ENCODE peak calls at places on chromosome 19, in four cellular contexts. One of them, this sample, is unnamed. For H3K36me3, the result is how much of the 10 kb centered on the place peaks cover.

GRCh38 chr19:3389876-3390361 is 23.5 kb downstream of the NFIC start:
- DNase-seq in tibial nerve: no peak
- DNase-seq in adrenal gland: peak
- DNase-seq in uterus: no peak
- DNase-seq in this sample: peak

GRCh38 chr19:58326914-58327726 is at the start of gene ZSCAN22:
- DNase-seq in tibial nerve: peak
- DNase-seq in adrenal gland: peak
- DNase-seq in uterus: peak
- DNase-seq in this sample: peak

GRCh38 chr19:10431254-10431942 is 11.1 kb downstream of the PDE4A start:
- DNase-seq in uterus: peak
- DNase-seq in adrenal gland: no peak
- DNase-seq in tibial nerve: no peak
- DNase-seq in this sample: peak

GRCh38 chr19:485583-486236 is 10.6 kb upstream of the MADCAM1 start:
- DNase-seq in adrenal gland: peak
- DNase-seq in tibial nerve: peak
- DNase-seq in uterus: no peak
- DNase-seq in this sample: no peak

GRCh38 chr19:7455600-7456296 is 33.1 kb downstream of the PEX11G start:
- DNase-seq in uterus: no peak
- DNase-seq in adrenal gland: no peak
- DNase-seq in tibial nerve: no peak
- DNase-seq in this sample: no peak

GRCh38 chr19:48169585-48169973 is 565 bp downstream of the LIG1 start:
- DNase-seq in uterus: peak
- DNase-seq in tibial nerve: peak
- DNase-seq in adrenal gland: peak
- DNase-seq in this sample: peak

GRCh38 chr19:18102916-18103542 is 5.5 kb downstream of the MAST3 start:
- DNase-seq in uterus: no peak
- DNase-seq in adrenal gland: no peak
- DNase-seq in tibial nerve: no peak
- DNase-seq in this sample: no peak

GRCh38 chr19:28314771-28315170 is 898.2 kb downstream of the UQCRFS1 start:
- DNase-seq in uterus: no peak
- DNase-seq in adrenal gland: no peak
- DNase-seq in tibial nerve: no peak
- DNase-seq in this sample: no peak

GRCh38 chr19:13090511-13091231 is 12.0 kb downstream of the LYL1 start:
- DNase-seq in adrenal gland: no peak
- DNase-seq in uterus: no peak
- DNase-seq in tibial nerve: no peak
- DNase-seq in this sample: no peak

GRCh38 chr19:23957660-23958281 is 43.1 kb downstream of the ZNF726 start:
- DNase-seq in uterus: no peak
- DNase-seq in adrenal gland: no peak
- DNase-seq in tibial nerve: no peak
- DNase-seq in this sample: no peak

GRCh38 chr19:1748115-1748702 is 5.1 kb upstream of the ONECUT3 start:
- DNase-seq in adrenal gland: no peak
- DNase-seq in tibial nerve: no peak
- DNase-seq in uterus: no peak
- DNase-seq in this sample: no peak

GRCh38 chr19:1745589-1746031 is 7.7 kb upstream of the ONECUT3 start:
- DNase-seq in adrenal gland: no peak
- DNase-seq in tibial nerve: no peak
- DNase-seq in uterus: no peak
- DNase-seq in this sample: no peak

GRCh38 chr19:1748703-1749341 is 4.5 kb upstream of the ONECUT3 start:
- DNase-seq in adrenal gland: no peak
- DNase-seq in uterus: no peak
- DNase-seq in tibial nerve: no peak
- DNase-seq in this sample: no peak

GRCh38 chr19:1746401-1747284 is 6.7 kb upstream of the ONECUT3 start:
- DNase-seq in adrenal gland: no peak
- DNase-seq in tibial nerve: no peak
- DNase-seq in uterus: no peak
- DNase-seq in this sample: no peak

DNA sequence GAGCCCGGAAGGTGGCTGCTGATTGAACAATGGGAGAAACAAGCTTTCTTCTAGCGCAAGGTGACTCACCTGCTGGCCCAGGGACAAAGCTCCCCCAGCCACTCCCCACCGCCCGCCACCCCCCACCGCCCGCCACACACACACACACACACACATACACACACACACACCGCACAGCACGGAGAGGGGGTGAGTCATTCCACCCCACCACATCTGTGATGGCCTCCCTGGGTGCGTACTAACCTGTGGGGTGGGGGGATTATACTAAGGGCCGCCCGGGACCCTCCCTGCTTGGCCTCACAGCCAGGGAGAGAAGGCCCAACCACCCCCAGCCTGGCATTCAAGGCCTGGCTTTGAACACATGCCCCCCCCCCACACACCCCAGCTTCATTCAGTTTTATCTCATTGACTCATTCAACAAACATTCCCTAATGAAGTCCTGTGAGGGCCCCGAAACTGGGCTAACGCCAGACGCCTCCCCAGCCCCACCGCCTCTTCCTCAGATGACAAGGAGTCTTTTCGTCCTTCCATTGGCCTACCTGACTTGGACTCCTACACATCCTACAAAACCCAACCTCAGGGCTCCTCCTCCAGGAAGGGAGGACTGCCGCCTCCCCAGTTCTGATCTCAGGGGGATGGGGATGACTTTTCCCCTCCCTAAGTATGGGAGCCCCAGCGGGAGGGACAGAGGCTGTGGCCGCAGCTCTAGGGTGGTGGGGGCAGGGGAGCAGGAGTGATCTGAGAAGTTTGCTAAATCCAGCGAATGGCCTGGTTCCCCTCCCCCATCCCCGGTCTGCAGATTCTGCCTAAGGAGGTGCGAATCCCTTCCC is 5.8 kb upstream of the ONECUT3 start:
- DNase-seq in adrenal gland: peak
- DNase-seq in uterus: no peak
- DNase-seq in tibial nerve: no peak
- DNase-seq in this sample: no peak
- TF ChIP-seq POLR2A in adrenal gland: no peak
- TF ChIP-seq POLR2A in uterus: no peak
- TF ChIP-seq POLR2A in tibial nerve: no peak
- TF ChIP-seq POLR2A in this sample: no peak

GRCh38 chr19:32012206-32012605 is 333.2 kb upstream of the ZNF507 start:
- DNase-seq in tibial nerve: no peak
- DNase-seq in uterus: no peak
- DNase-seq in adrenal gland: no peak
- DNase-seq in this sample: peak
- H3K36me3 ChIP-seq in tibial nerve: under half
- H3K36me3 ChIP-seq in uterus: under half
- H3K36me3 ChIP-seq in adrenal gland: under half
- H3K36me3 ChIP-seq in this sample: under half

GRCh38 chr19:41694831-41695635 is 7.0 kb upstream of the CEACAM7 start:
- DNase-seq in uterus: no peak
- DNase-seq in tibial nerve: no peak
- DNase-seq in adrenal gland: no peak
- DNase-seq in this sample: no peak
- TF ChIP-seq POLR2A in uterus: no peak
- TF ChIP-seq POLR2A in tibial nerve: no peak
- TF ChIP-seq POLR2A in adrenal gland: no peak
- TF ChIP-seq POLR2A in this sample: no peak

GRCh38 chr19:16888629-16889371 is at the start of gene F2RL3:
- DNase-seq in uterus: peak
- DNase-seq in tibial nerve: no peak
- DNase-seq in adrenal gland: peak
- DNase-seq in this sample: peak

GRCh38 chr19:16889429-16889882 is 657 bp downstream of the F2RL3 start:
- DNase-seq in uterus: no peak
- DNase-seq in adrenal gland: peak
- DNase-seq in tibial nerve: no peak
- DNase-seq in this sample: peak

GRCh38 chr19:16891696-16892382 is 3.0 kb downstream of the F2RL3 start:
- DNase-seq in adrenal gland: no peak
- DNase-seq in tibial nerve: no peak
- DNase-seq in uterus: no peak
- DNase-seq in this sample: no peak

GRCh38 chr19:16890461-16891184 is 1.8 kb downstream of the F2RL3 start:
- DNase-seq in adrenal gland: no peak
- DNase-seq in tibial nerve: no peak
- DNase-seq in uterus: no peak
- DNase-seq in this sample: no peak

GRCh38 chr19:16889883-16890460 is 1.2 kb downstream of the F2RL3 start:
- DNase-seq in uterus: no peak
- DNase-seq in adrenal gland: no peak
- DNase-seq in tibial nerve: no peak
- DNase-seq in this sample: peak
- H3K36me3 ChIP-seq in uterus: under half
- H3K36me3 ChIP-seq in adrenal gland: under half
- H3K36me3 ChIP-seq in tibial nerve: under half
- H3K36me3 ChIP-seq in this sample: under half

DNA sequence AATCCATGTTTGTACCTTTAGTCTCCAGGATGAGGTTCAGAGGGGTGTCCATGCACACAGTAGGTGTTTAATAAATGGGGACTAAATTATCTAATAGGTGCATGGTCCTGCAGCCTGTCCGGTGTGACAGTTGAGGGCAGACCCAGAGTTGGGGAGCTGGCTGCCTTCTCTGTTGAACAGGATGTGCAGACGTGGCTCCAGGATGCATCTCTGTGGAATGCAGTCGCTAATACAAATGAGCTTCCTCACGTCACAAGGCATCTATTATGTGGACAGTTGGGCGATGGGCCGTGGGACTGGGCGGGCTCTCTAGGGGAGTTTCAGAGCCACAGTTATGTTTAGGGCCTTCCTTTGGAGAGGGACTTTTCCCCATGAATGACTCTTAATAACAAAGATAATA is 71.0 kb downstream of the SIPA1L3 start:
- DNase-seq in uterus: no peak
- DNase-seq in tibial nerve: no peak
- DNase-seq in adrenal gland: no peak
- DNase-seq in this sample: peak
- TF ChIP-seq POLR2A in uterus: no peak
- TF ChIP-seq POLR2A in tibial nerve: no peak
- TF ChIP-seq POLR2A in adrenal gland: no peak
- TF ChIP-seq POLR2A in this sample: no peak

GRCh38 chr19:53374743-53375142 is 9.2 kb downstream of the ZNF525 start:
- DNase-seq in adrenal gland: no peak
- DNase-seq in tibial nerve: no peak
- DNase-seq in uterus: no peak
- DNase-seq in this sample: no peak
- H3K36me3 ChIP-seq in adrenal gland: under half
- H3K36me3 ChIP-seq in tibial nerve: half or more
- H3K36me3 ChIP-seq in uterus: under half
- H3K36me3 ChIP-seq in this sample: under half

GRCh38 chr19:5312058-5312457 is 28.6 kb downstream of the PTPRS start:
- DNase-seq in uterus: no peak
- DNase-seq in tibial nerve: no peak
- DNase-seq in adrenal gland: no peak
- DNase-seq in this sample: no peak

GRCh38 chr19:5306531-5306930 is 34.1 kb downstream of the PTPRS start:
- DNase-seq in adrenal gland: no peak
- DNase-seq in uterus: no peak
- DNase-seq in tibial nerve: no peak
- DNase-seq in this sample: no peak

GRCh38 chr19:5307655-5308054 is 33.0 kb downstream of the PTPRS start:
- DNase-seq in tibial nerve: no peak
- DNase-seq in uterus: no peak
- DNase-seq in adrenal gland: no peak
- DNase-seq in this sample: no peak

GRCh38 chr19:5309438-5310204 is 31.0 kb downstream of the PTPRS start:
- DNase-seq in adrenal gland: no peak
- DNase-seq in tibial nerve: no peak
- DNase-seq in uterus: no peak
- DNase-seq in this sample: no peak

DNA sequence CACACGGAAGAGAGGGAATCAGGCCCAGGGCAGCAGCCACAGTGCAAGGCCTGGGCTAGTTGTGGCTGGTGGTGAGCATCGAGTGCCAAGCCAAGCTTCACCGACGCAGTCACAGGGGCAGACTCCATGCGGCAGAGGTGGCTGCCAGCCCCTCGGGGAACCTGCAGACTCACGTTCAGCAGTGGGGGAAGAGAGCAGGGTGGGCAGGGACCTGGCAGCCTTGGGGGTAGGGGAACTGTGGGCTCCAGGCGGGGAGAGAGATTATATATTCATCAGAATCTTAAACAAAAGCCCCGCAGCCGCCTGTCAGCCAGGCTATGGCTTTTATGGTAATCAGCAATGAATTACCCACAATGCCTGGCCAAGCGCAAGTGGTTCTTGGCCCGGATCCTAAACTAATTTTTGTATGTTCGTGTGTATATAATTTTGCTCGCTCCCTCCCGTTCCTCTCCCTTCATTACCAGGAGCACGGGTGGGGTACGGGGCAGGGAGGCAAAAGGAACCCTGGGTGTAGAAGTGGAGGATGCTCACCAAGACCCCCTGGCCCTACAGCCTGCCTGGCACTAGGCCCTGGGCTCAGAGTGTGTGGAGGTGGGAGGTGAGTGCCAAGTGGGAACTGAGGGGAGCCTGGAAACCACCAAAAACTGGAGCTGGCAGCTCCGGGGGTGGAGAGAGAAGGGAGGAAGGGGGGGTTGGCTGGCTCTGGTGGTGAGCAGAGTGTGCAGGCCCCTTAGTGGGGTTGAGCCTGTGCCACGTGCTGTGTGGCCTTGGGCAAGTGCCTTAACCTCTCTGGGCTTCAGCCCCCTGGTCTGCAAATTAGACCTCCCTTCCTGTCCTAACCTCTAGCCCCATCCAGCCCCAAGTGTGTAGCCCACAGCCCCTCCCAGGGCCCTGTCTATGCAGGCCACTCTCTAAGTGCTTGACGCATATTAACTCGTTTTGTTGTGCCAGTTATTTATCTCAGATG is 31.9 kb downstream of the PTPRS start:
- DNase-seq in tibial nerve: peak
- DNase-seq in adrenal gland: no peak
- DNase-seq in uterus: peak
- DNase-seq in this sample: peak
- TF ChIP-seq POLR2A in tibial nerve: peak
- TF ChIP-seq POLR2A in adrenal gland: peak
- TF ChIP-seq POLR2A in uterus: no peak
- TF ChIP-seq POLR2A in this sample: peak

GRCh38 chr19:49918089-49918488 is 10.9 kb upstream of the ATF5 start:
- DNase-seq in adrenal gland: no peak
- DNase-seq in uterus: no peak
- DNase-seq in tibial nerve: no peak
- DNase-seq in this sample: no peak
- H3K36me3 ChIP-seq in adrenal gland: under half
- H3K36me3 ChIP-seq in uterus: under half
- H3K36me3 ChIP-seq in tibial nerve: half or more
- H3K36me3 ChIP-seq in this sample: under half

GRCh38 chr19:49473868-49474544 is at the start of gene FLT3LG:
- DNase-seq in adrenal gland: peak
- DNase-seq in tibial nerve: peak
- DNase-seq in uterus: peak
- DNase-seq in this sample: peak
- TF ChIP-seq POLR2A in adrenal gland: no peak
- TF ChIP-seq POLR2A in tibial nerve: peak
- TF ChIP-seq POLR2A in uterus: no peak
- TF ChIP-seq POLR2A in this sample: no peak

This sample was measured in thyroid gland.